ENCODE peak calls at places on chromosomes 12 and 14, in four cellular contexts. F is foreskin fibroblast, P is HFF-Myc, N is uterus. G is an unnamed sample.

GRCh38 chr14:34081126-34081575 is 130.3 kb upstream of the EGLN3 start:
- DNase-seq in F (peak), P (peak), N (no peak), G (no peak)

GRCh38 chr12:12661086-12661485 is 34.9 kb downstream of the GPR19 start:
- DNase-seq in F (peak), P (no peak), N (no peak), G (no peak)

GRCh38 chr12:11497438-11497837 is 102.1 kb upstream of the PRB2 start:
- DNase-seq in F (no peak), P (no peak), N (no peak), G (no peak)

GRCh38 chr14:39293629-39294028 is 59.9 kb downstream of the MIA2 start:
- DNase-seq in F (no peak), P (no peak), N (no peak), G (no peak)

GRCh38 chr12:115468087-115468510 is 784.1 kb upstream of the TBX3 start:
- DNase-seq in F (no peak), P (no peak), N (no peak), G (no peak)

GRCh38 chr14:32134448-32135070 is 57.5 kb downstream of the ARHGAP5 start:
- DNase-seq in F (peak), P (peak), N (no peak), G (no peak)

GRCh38 chr14:52472728-52473127 is 79.6 kb downstream of the TXNDC16 start:
- DNase-seq in F (no peak), P (no peak), N (no peak), G (no peak)

GRCh38 chr12:2563709-2564108 is 231.1 kb upstream of the FKBP4 start:
- DNase-seq in F (no peak), P (no peak), N (no peak), G (no peak)

GRCh38 chr12:127238061-127238460 is 1028.9 kb upstream of the TMEM132C start:
- DNase-seq in F (no peak), P (no peak), N (no peak), G (no peak)

GRCh38 chr12:70535896-70536374 is 101.3 kb downstream of the PTPRB start:
- DNase-seq in F (no peak), P (no peak), N (no peak), G (peak)

GRCh38 chr12:54984602-54985376 is at the start of gene TESPA1:
- DNase-seq in F (no peak), P (no peak), N (peak), G (peak)

GRCh38 chr12:3293446-3294161 is 197.4 kb upstream of the PRMT8 start:
- DNase-seq in F (peak), P (no peak), N (no peak), G (peak)

GRCh38 chr14:90632451-90632850 is 183.8 kb downstream of the TTC7B start:
- DNase-seq in F (no peak), P (no peak), N (no peak), G (no peak)

GRCh38 chr12:83985068-83985467 is 927.5 kb downstream of the SLC6A15 start:
- DNase-seq in F (no peak), P (no peak), N (no peak), G (no peak)

GRCh38 chr14:64109821-64110554 is 184.2 kb downstream of the ESR2 start:
- DNase-seq in F (no peak), P (no peak), N (no peak), G (no peak)

GRCh38 chr14:26204954-26205479 is 392.8 kb downstream of the NOVA1 start:
- DNase-seq in F (no peak), P (no peak), N (peak), G (peak)

GRCh38 chr12:179131-179884 is 34.6 kb downstream of the SLC6A12 start:
- DNase-seq in F (no peak), P (no peak), N (no peak), G (no peak)

GRCh38 chr14:66476964-66477363 is 9.2 kb upstream of the CCDC196 start:
- DNase-seq in F (peak), P (peak), N (no peak), G (no peak)

GRCh38 chr12:118120579-118121363 is 15.2 kb upstream of the PEBP1 start:
- DNase-seq in F (peak), P (peak), N (peak), G (peak)
- TF ChIP-seq CTCF in F (peak), P (peak), N (peak), G (peak)

DNA sequence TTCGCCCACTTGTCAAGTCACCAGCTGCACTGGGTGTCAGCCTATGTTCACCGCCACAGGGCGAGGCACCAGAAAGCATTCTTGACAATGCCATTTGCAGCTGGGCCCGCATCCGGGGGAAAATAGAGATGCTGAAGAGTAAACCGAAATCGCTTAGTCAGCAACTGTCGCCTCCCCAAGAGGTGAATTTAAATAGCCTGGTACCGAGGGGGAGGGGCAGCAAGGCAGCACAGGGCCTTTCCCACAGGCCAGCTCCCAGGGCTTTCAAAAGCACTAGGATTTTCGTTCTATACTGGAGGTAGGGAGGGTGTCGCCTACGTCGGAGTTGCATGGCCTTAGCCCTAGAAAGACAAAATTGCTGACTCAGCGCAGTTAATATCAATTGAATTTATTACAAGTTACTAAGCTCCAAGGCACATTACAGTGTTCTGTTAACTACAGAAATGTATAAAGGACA is 4.3 kb downstream of the IRF2BPL start:
- DNase-seq in F (no peak), P (no peak), N (peak), G (no peak)
- H3K4me3 ChIP-seq in F (peak), P (peak), N (peak), G (peak)

GRCh38 chr12:27233814-27234213 is 10.3 kb upstream of the STK38L start:
- DNase-seq in F (no peak), P (no peak), N (no peak), G (no peak)
- TF ChIP-seq CTCF in F (no peak), P (no peak), N (no peak), G (no peak)

DNA sequence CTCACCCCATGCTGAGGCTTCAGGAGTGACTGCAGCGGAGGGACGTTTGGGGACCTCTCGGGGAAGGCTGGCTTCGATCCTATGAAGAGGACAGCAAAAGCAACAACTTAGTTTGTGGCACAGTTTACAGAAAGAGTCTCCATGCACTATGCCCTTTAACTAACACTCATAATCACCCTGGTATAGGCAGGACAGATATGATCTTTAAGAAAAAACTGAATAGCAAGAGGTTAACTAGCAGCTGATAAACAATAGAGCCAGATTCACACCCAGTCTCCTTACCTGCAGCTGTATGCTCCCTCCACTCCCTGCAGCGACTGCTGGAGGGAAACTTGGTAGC is 27.4 kb downstream of the TMEM63C start:
- DNase-seq in F (no peak), P (no peak), N (no peak), G (no peak)
- H3K4me3 ChIP-seq in F (no peak), P (no peak), N (no peak), G (no peak)

DNA sequence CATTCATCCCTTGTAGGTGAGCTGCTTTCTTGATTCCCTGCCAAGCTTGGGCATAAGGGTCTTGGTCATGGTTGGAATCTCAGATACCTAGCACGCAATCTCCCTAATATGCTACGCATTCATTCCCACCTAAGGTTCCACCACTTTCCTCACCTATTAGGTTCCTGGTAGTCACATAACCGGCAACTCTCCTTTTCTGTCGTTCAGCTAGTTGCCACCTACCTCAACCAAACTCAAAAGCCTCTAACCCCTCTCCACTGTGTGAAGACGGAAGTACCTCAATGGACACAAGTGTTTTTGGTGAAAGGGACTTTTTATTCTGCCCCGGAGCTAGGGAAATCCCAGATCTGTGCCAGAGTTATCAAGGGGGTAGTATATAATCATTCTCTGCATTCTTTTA is 1.3 kb upstream of the TBC1D15 start:
- DNase-seq in F (no peak), P (no peak), N (no peak), G (no peak)
- TF ChIP-seq CTCF in F (no peak), P (no peak), N (no peak), G (no peak)

DNA sequence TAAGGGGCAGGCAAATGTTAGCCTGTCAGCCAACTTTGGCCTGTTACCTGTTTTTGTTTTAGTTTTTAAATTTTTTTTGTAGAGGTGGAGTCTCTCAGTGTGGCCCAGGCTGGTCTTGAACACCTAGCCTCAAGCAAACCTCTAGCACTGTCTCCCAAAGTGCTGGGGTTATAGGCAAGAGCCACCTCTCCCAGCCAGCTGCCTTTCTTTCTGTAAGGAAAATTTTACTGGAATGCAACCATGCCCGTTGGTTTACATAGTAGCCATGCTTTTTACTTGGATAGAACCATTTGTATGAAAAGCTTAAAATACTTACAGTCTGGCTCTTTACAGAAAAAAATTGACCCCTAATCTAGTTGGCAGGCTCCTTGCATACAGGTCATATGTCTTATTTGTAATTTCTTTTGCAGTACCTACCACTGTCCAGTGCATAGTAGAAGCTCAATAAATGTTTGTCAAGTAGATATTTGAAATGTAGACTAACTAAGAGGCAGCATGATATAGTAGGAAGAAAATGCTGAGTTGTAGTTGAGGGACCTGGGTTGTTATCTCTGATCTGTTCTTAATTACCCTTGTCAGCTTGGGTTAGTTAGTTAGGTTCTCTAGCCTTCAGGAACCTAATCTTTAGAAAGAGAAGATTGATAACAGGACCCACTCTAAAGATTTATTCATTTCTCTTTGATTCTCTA is 4.7 kb downstream of the MDM2 start:
- DNase-seq in F (no peak), P (no peak), N (no peak), G (no peak)
- H3K4me3 ChIP-seq in F (peak), P (peak), N (no peak), G (no peak)

GRCh38 chr12:108063192-108063591 is 65.9 kb upstream of the WSCD2 start:
- DNase-seq in F (no peak), P (no peak), N (no peak), G (no peak)
- TF ChIP-seq CTCF in F (peak), P (peak), N (no peak), G (no peak)

GRCh38 chr12:39043425-39043824 is 138.0 kb upstream of the CPNE8 start:
- DNase-seq in F (no peak), P (no peak), N (no peak), G (no peak)
- H3K4me3 ChIP-seq in F (no peak), P (no peak), N (no peak), G (no peak)

G was measured in dorsolateral prefrontal cortex.